ENCODE peak calls at places on chromosomes 6 and 20, in nine cellular contexts. P, F, H, M, C, S, A, D and I are unnamed samples. For H3K27me3, the result is how much of the 10 kb centered on the place peaks cover.

GRCh38 chr6:142523485-142523884 is 221.7 kb downstream of the ADGRG6 start:
- DNase-seq in P (peak), F (no peak), H (no peak), M (no peak), C (no peak), S (no peak), A (no peak), D (no peak), I (no peak)

GRCh38 chr6:170358496-170358895 is 51.9 kb downstream of the FAM120B start:
- DNase-seq in P (no peak), F (peak), H (peak), M (no peak), C (no peak), S (no peak), A (no peak), D (no peak), I (peak)

GRCh38 chr20:63945921-63946920 is 10.0 kb downstream of the UCKL1 start:
- DNase-seq in P (no peak), F (no peak), H (no peak), M (no peak), C (no peak), S (no peak), A (no peak), D (no peak), I (no peak)

GRCh38 chr6:97437087-97437486 is 154.1 kb upstream of the MMS22L start:
- DNase-seq in P (peak), F (no peak), H (no peak), M (no peak), C (no peak), S (no peak), A (no peak), D (peak), I (no peak)

GRCh38 chr6:42402184-42402583 is 49.5 kb downstream of the TRERF1 start:
- DNase-seq in P (peak), F (no peak), H (no peak), M (no peak), C (no peak), S (no peak), A (no peak), D (no peak), I (no peak)

GRCh38 chr6:12113190-12113578 is 101.1 kb downstream of the HIVEP1 start:
- DNase-seq in P (peak), F (no peak), H (no peak), M (no peak), C (no peak), S (no peak), A (no peak), D (no peak), I (no peak)

GRCh38 chr20:1867495-1868260 is 27.5 kb upstream of the SIRPA start:
- DNase-seq in P (no peak), F (no peak), H (no peak), M (no peak), C (no peak), S (no peak), A (no peak), D (no peak), I (no peak)

GRCh38 chr6:63514488-63515173 is 57.6 kb upstream of the LOC128125822 start:
- DNase-seq in P (no peak), F (no peak), H (no peak), M (no peak), C (no peak), S (no peak), A (no peak), D (no peak), I (no peak)

GRCh38 chr6:143742070-143742954 is 64.5 kb downstream of the PHACTR2 start:
- DNase-seq in P (no peak), F (no peak), H (no peak), M (no peak), C (no peak), S (no peak), A (no peak), D (no peak), I (no peak)

GRCh38 chr20:17896771-17897369 is 71.7 kb downstream of the SNX5 start:
- DNase-seq in P (no peak), F (no peak), H (no peak), M (no peak), C (no peak), S (no peak), A (no peak), D (no peak), I (no peak)

GRCh38 chr20:25117961-25118360 is 36.0 kb upstream of the VSX1 start:
- DNase-seq in P (no peak), F (no peak), H (no peak), M (no peak), C (no peak), S (peak), A (no peak), D (no peak), I (no peak)

GRCh38 chr6:41577865-41578713 is 31.9 kb downstream of the FOXP4 start:
- DNase-seq in P (peak), F (peak), H (no peak), M (no peak), C (no peak), S (no peak), A (no peak), D (peak), I (no peak)

GRCh38 chr6:124446966-124447365 is 515.3 kb upstream of the RNF217 start:
- DNase-seq in P (no peak), F (no peak), H (no peak), M (no peak), C (no peak), S (no peak), A (no peak), D (no peak), I (no peak)

GRCh38 chr6:69416739-69417138 is 380.1 kb downstream of the LMBRD1 start:
- DNase-seq in P (peak), F (no peak), H (no peak), M (no peak), C (no peak), S (no peak), A (no peak), D (no peak), I (no peak)

GRCh38 chr6:74222768-74223321 is 526.8 kb downstream of the CD109 start:
- DNase-seq in P (peak), F (no peak), H (no peak), M (no peak), C (no peak), S (peak), A (no peak), D (no peak), I (no peak)

GRCh38 chr6:144129469-144129868 is 20.8 kb upstream of the STX11 start:
- DNase-seq in P (no peak), F (no peak), H (no peak), M (no peak), C (no peak), S (no peak), A (no peak), D (no peak), I (no peak)

GRCh38 chr6:37024665-37025337 is 19.3 kb downstream of the FGD2 start:
- DNase-seq in P (peak), F (peak), H (peak), M (no peak), C (peak), S (no peak), A (no peak), D (no peak), I (no peak)

GRCh38 chr6:106557837-106558236 is 71.5 kb downstream of the RTN4IP1 start:
- DNase-seq in P (no peak), F (no peak), H (no peak), M (no peak), C (no peak), S (no peak), A (no peak), D (no peak), I (no peak)

GRCh38 chr6:81962198-81962597 is 209.7 kb upstream of the TENT5A start:
- DNase-seq in P (no peak), F (no peak), H (no peak), M (no peak), C (no peak), S (no peak), A (no peak), D (no peak), I (no peak)

GRCh38 chr6:136964368-136964767 is 42.3 kb downstream of the SLC35D3 start:
- DNase-seq in P (no peak), F (no peak), H (no peak), M (no peak), C (no peak), S (no peak), A (no peak), D (no peak), I (no peak)

GRCh38 chr6:23454090-23454998 is 671.7 kb upstream of the NRSN1 start:
- DNase-seq in P (peak), F (no peak), H (no peak), M (no peak), C (no peak), S (no peak), A (no peak), D (no peak), I (no peak)

GRCh38 chr6:158085261-158086053 is 82.6 kb downstream of the SERAC1 start:
- DNase-seq in P (no peak), F (no peak), H (no peak), M (no peak), C (no peak), S (no peak), A (no peak), D (no peak), I (no peak)

GRCh38 chr6:33661118-33661838 is 40.2 kb downstream of the ITPR3 start:
- DNase-seq in P (no peak), F (no peak), H (no peak), M (no peak), C (no peak), S (no peak), A (no peak), D (no peak), I (no peak)

GRCh38 chr6:125906158-125906998 is 50.2 kb upstream of the HINT3 start:
- DNase-seq in P (no peak), F (peak), H (peak), M (peak), C (peak), S (peak), A (no peak), D (peak), I (peak)

GRCh38 chr20:51404297-51405060 is 138.0 kb downstream of the NFATC2 start:
- DNase-seq in P (peak), F (peak), H (no peak), M (peak), C (no peak), S (no peak), A (no peak), D (no peak), I (no peak)

GRCh38 chr6:73652637-73653570 is 888 bp downstream of the SLC17A5 start:
- DNase-seq in P (peak), F (peak), H (peak), M (peak), C (peak), S (peak), A (peak), D (peak), I (peak)

GRCh38 chr6:106080106-106081095 is 5.7 kb upstream of the PRDM1 start:
- DNase-seq in P (no peak), F (no peak), H (no peak), M (no peak), C (no peak), S (no peak), A (no peak), D (no peak), I (no peak)

GRCh38 chr20:62805711-62806382 is 1.2 kb downstream of the OGFR start:
- DNase-seq in P (no peak), F (no peak), H (peak), M (no peak), C (peak), S (no peak), A (peak), D (no peak), I (no peak)
- H3K27me3 ChIP-seq in P (under half), F (under half), H (under half), M (under half), C (under half), S (under half), A (under half), D (under half), I (under half)

GRCh38 chr20:53827996-53828672 is 234.5 kb upstream of the ZNF217 start:
- DNase-seq in P (peak), F (no peak), H (no peak), M (no peak), C (no peak), S (no peak), A (no peak), D (no peak), I (peak)
- TF ChIP-seq CTCF in P (no peak), F (no peak), H (no peak), M (no peak), C (no peak), S (no peak), A (no peak), D (no peak), I (no peak)

GRCh38 chr20:58586565-58587093 is 64.5 kb upstream of the STX16 start:
- DNase-seq in P (no peak), F (no peak), H (no peak), M (no peak), C (no peak), S (no peak), A (peak), D (no peak), I (no peak)
- H3K27me3 ChIP-seq in P (under half), F (under half), H (under half), M (under half), C (under half), S (under half), A (under half), D (under half), I (under half)

DNA sequence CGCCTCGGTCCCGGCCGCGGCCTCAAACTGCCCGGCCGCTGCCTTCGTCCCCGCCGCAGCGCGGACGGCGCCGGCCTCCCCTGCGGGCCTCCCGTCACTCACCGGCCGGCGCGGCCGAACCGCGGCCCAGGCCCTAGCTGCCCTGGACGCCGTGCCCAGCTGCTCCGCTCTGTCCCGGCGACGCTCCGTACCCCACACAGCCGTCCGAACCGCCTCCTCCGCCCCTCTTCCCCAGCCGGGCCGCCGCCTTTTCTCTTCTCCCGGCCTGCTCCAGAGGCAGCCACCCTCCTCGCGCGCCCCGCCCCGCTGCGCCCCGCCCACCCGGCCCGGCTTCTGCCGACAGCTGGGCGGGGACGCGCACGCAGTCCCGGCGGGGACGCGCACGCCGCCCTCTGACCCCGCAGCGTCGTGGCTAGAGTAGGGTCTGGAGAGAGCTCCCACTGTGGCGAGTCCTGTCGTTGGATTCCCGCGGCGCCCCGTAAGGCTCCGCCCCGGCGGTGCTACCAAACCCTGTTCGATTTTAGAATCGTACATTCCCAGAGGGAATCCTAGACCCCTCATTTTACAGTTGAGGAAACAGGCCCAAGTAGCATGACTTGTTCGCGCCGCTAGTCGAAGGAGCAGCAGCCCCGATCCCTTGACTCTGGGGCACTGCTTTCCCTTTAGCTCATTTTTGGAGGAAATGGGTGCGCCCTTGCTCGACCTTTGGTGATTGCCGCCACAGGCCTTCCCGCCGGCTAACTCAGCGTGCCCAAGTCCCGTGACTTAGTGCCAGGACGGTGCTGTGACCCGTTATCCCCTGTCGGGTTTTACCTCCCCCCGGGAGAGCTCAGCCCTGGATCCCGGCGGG is at the start of gene FBXO30:
- DNase-seq in P (peak), F (peak), H (peak), M (peak), C (peak), S (peak), A (peak), D (peak), I (peak)
- TF ChIP-seq CTCF in P (peak), F (peak), H (peak), M (peak), C (no peak), S (no peak), A (peak), D (peak), I (peak)

GRCh38 chr6:150613269-150613668 is 13.6 kb downstream of the PLEKHG1 start:
- DNase-seq in P (no peak), F (no peak), H (no peak), M (no peak), C (no peak), S (no peak), A (no peak), D (no peak), I (no peak)
- H3K27me3 ChIP-seq in P (under half), F (under half), H (under half), M (under half), C (under half), S (under half), A (under half), D (under half), I (under half)

GRCh38 chr6:165725201-165725600 is 62.2 kb upstream of the PDE10A start:
- DNase-seq in P (no peak), F (no peak), H (no peak), M (no peak), C (no peak), S (no peak), A (no peak), D (no peak), I (no peak)
- TF ChIP-seq CTCF in P (no peak), F (no peak), H (no peak), M (no peak), C (no peak), S (peak), A (no peak), D (no peak), I (no peak)